ENCODE peak calls at places on chromosomes 13 and 19, in five cellular contexts. I, E, G, W and L are unnamed samples.

GRCh38 chr13:47933688-47934011 is 67.4 kb downstream of the SUCLA2 start:
- DNase-seq in G (no peak), E (no peak), I (no peak), W (no peak), L (peak)

GRCh38 chr13:101955764-101956163 is 446.1 kb downstream of the FGF14 start:
- DNase-seq in I (no peak), G (no peak), E (no peak), W (no peak), L (no peak)

GRCh38 chr13:42720116-42720857 is 61.1 kb upstream of the FAM216B start:
- DNase-seq in G (no peak), W (no peak), E (no peak), I (peak), L (peak)

GRCh38 chr19:18775586-18776287 is 15.4 kb downstream of the COMP start:
- DNase-seq in E (no peak), G (no peak), W (no peak), I (no peak), L (no peak)

GRCh38 chr13:26943748-26944147 is 183.2 kb upstream of the GPR12 start:
- DNase-seq in W (no peak), E (no peak), I (no peak), G (no peak), L (no peak)

GRCh38 chr13:99374994-99375805 is 68.0 kb upstream of the GPR183 start:
- DNase-seq in G (no peak), I (peak), E (no peak), W (no peak), L (no peak)

GRCh38 chr13:50948576-50948975 is 39.0 kb downstream of the RNASEH2B start:
- DNase-seq in W (no peak), G (no peak), E (no peak), I (no peak), L (no peak)

GRCh38 chr19:15397236-15397635 is 17.6 kb upstream of the AKAP8 start:
- DNase-seq in W (no peak), I (no peak), E (no peak), G (no peak), L (no peak)

GRCh38 chr13:92187378-92187989 is 789.1 kb downstream of the GPC5 start:
- DNase-seq in E (no peak), I (no peak), W (no peak), G (peak), L (peak)

GRCh38 chr13:23427342-23428182 is 5.9 kb downstream of the SACS start:
- DNase-seq in I (no peak), W (peak), E (no peak), G (no peak), L (peak)

GRCh38 chr19:16232568-16232967 is 34.9 kb downstream of the AP1M1 start:
- DNase-seq in I (no peak), G (no peak), W (no peak), E (peak), L (no peak)

GRCh38 chr19:12913011-12913561 is 6.0 kb downstream of the SYCE2 start:
- DNase-seq in G (peak), E (peak), I (no peak), W (peak), L (peak)

GRCh38 chr13:97809576-97809975 is 143.9 kb upstream of the IPO5 start:
- DNase-seq in W (no peak), E (no peak), I (no peak), G (no peak), L (no peak)

GRCh38 chr13:76597868-76598267 is 288.3 kb downstream of the KCTD12 start:
- DNase-seq in W (no peak), I (no peak), E (no peak), G (no peak), L (no peak)

GRCh38 chr13:29844441-29844840 is 6.0 kb downstream of the UBL3 start:
- DNase-seq in G (no peak), E (no peak), W (no peak), I (no peak), L (no peak)

GRCh38 chr19:407501-408440 is 1.2 kb downstream of the C2CD4C start:
- DNase-seq in E (no peak), W (no peak), G (no peak), I (peak), L (no peak)

GRCh38 chr19:18219911-18220631 is 6.2 kb downstream of the PDE4C start:
- DNase-seq in E (no peak), I (no peak), G (no peak), W (no peak), L (no peak)

GRCh38 chr19:17294051-17294891 is 9.0 kb downstream of the ABHD8 start:
- DNase-seq in G (no peak), W (no peak), E (no peak), I (no peak), L (no peak)

GRCh38 chr19:52621376-52621775 is 16.8 kb downstream of the ZNF83 start:
- DNase-seq in W (no peak), E (no peak), G (no peak), I (no peak), L (no peak)

GRCh38 chr13:101942038-101942437 is 459.8 kb downstream of the FGF14 start:
- DNase-seq in W (peak), E (no peak), G (peak), I (no peak), L (peak)